ENCODE peak calls at places on chromosomes 7 and 10, in four cellular contexts. E is AG08396, S is H7, Y is ELF-1. P is an unnamed sample.
A peak's percentile ranks its signal among the peaks of the same experiment; 100 is the strongest.

GRCh38 chr10:68665841-68666240 is 55.2 kb upstream of the CCAR1 start:
- DNase-seq in E (peak; percentile 18), S (no peak), Y (no peak), P (peak; percentile 38)

GRCh38 chr10:72353963-72354355 is 760 bp downstream of the DNAJB12 start:
- DNase-seq in Y (peak; percentile 53), S (peak; percentile 70), E (peak; percentile 59), P (peak; percentile 88)

GRCh38 chr7:130151591-130152269 is 53.5 kb downstream of the TMEM209 start:
- DNase-seq in Y (no peak), E (no peak), S (no peak), P (peak; percentile 83)

GRCh38 chr10:49781247-49781646 is 19.1 kb upstream of the OGDHL start:
- DNase-seq in E (no peak), Y (no peak), S (no peak), P (peak; percentile 71)

GRCh38 chr7:121278120-121279021 is 50.4 kb upstream of the WNT16 start:
- DNase-seq in S (no peak), Y (no peak), E (peak; percentile 32), P (peak; percentile 80)

GRCh38 chr7:47596502-47597202 is 14.7 kb upstream of the TNS3 start:
- DNase-seq in Y (no peak), S (no peak), E (no peak), P (no peak)

GRCh38 chr7:156039971-156040677 is 227.9 kb upstream of the SHH start:
- DNase-seq in Y (no peak), S (peak; percentile 78), E (no peak), P (peak; percentile 39)

GRCh38 chr7:116097365-116098009 is 66.9 kb upstream of the TFEC start:
- DNase-seq in Y (no peak), E (no peak), S (no peak), P (peak; percentile 21)

GRCh38 chr10:125034671-125035070 is 92.7 kb downstream of the ZRANB1 start:
- DNase-seq in Y (no peak), E (no peak), S (no peak), P (no peak)

GRCh38 chr10:71868192-71868697 is 17.2 kb upstream of the PSAP start:
- DNase-seq in E (peak; percentile 68), S (no peak), Y (no peak), P (peak; percentile 93)

GRCh38 chr7:15778191-15778590 is 91.7 kb upstream of the MEOX2 start:
- DNase-seq in E (no peak), S (no peak), Y (no peak), P (no peak)

GRCh38 chr10:50293508-50294320 is 42.4 kb upstream of the ASAH2 start:
- DNase-seq in Y (no peak), E (no peak), S (no peak), P (no peak)

GRCh38 chr10:21317902-21318301 is 207.6 kb downstream of the SKIDA1 start:
- DNase-seq in E (peak; percentile 50), S (no peak), Y (peak; percentile 56), P (peak; percentile 93)

GRCh38 chr7:42097756-42098155 is 139.3 kb downstream of the GLI3 start:
- DNase-seq in S (peak; percentile 49), Y (no peak), E (no peak), P (peak; percentile 92)

GRCh38 chr10:119817991-119818888 is 54.4 kb downstream of the MCMBP start:
- DNase-seq in Y (peak; percentile 98), S (peak; percentile 94), E (peak; percentile 34), P (peak; percentile 88)

GRCh38 chr7:70738080-70738479 is 393.9 kb upstream of the GALNT17 start:
- DNase-seq in Y (peak; percentile 58), E (peak; percentile 32), S (no peak), P (no peak)

P was measured in osteoblast.